ENCODE peak calls at places on chromosomes 4 and X, in eight cellular contexts. One of them, this sample, is unnamed.
A peak's percentile ranks its signal among the peaks of the same experiment; 100 is the strongest.

GRCh38 chr4:168844261-168845039 is 165.6 kb downstream of the CBR4 start:
- DNase-seq in right lobe of liver: no peak
- DNase-seq in endodermal cell: no peak
- DNase-seq in CD4-positive, alpha-beta memory T cell: no peak
- DNase-seq in breast epithelium: no peak
- DNase-seq in foreskin keratinocyte: no peak
- DNase-seq in esophagus muscularis mucosa: no peak
- DNase-seq in heart left ventricle: no peak
- DNase-seq in this sample: no peak

GRCh38 chr4:81418572-81418971 is 53.1 kb downstream of the RASGEF1B start:
- DNase-seq in foreskin keratinocyte: no peak
- DNase-seq in endodermal cell: no peak
- DNase-seq in breast epithelium: no peak
- DNase-seq in heart left ventricle: no peak
- DNase-seq in esophagus muscularis mucosa: no peak
- DNase-seq in right lobe of liver: no peak
- DNase-seq in CD4-positive, alpha-beta memory T cell: no peak
- DNase-seq in this sample: no peak

GRCh38 chr4:87071401-87071800 is 136.6 kb downstream of the AFF1 start:
- DNase-seq in CD4-positive, alpha-beta memory T cell: no peak
- DNase-seq in breast epithelium: no peak
- DNase-seq in endodermal cell: no peak
- DNase-seq in right lobe of liver: no peak
- DNase-seq in foreskin keratinocyte: no peak
- DNase-seq in esophagus muscularis mucosa: no peak
- DNase-seq in heart left ventricle: no peak
- DNase-seq in this sample: no peak

GRCh38 chr4:189940178-189941004 is at the start of gene FRG1:
- DNase-seq in CD4-positive, alpha-beta memory T cell: peak; percentile 98
- DNase-seq in endodermal cell: peak; percentile 97
- DNase-seq in esophagus muscularis mucosa: peak; percentile 98
- DNase-seq in right lobe of liver: peak; percentile 98
- DNase-seq in breast epithelium: peak; percentile 90
- DNase-seq in foreskin keratinocyte: peak; percentile 79
- DNase-seq in heart left ventricle: peak; percentile 96
- DNase-seq in this sample: peak; percentile 76

GRCh38 chr4:73964862-73965611 is 16.8 kb downstream of the PF4 start:
- DNase-seq in breast epithelium: no peak
- DNase-seq in heart left ventricle: no peak
- DNase-seq in esophagus muscularis mucosa: no peak
- DNase-seq in right lobe of liver: no peak
- DNase-seq in endodermal cell: peak; percentile 93
- DNase-seq in CD4-positive, alpha-beta memory T cell: no peak
- DNase-seq in foreskin keratinocyte: no peak
- DNase-seq in this sample: peak; percentile 79

GRCh38 chr4:39353478-39354177 is 12.5 kb downstream of the RFC1 start:
- DNase-seq in esophagus muscularis mucosa: no peak
- DNase-seq in breast epithelium: no peak
- DNase-seq in foreskin keratinocyte: peak; percentile 19
- DNase-seq in endodermal cell: no peak
- DNase-seq in heart left ventricle: no peak
- DNase-seq in right lobe of liver: no peak
- DNase-seq in CD4-positive, alpha-beta memory T cell: peak; percentile 70
- DNase-seq in this sample: no peak

GRCh38 chr4:85867281-85867680 is 392.3 kb downstream of the ARHGAP24 start:
- DNase-seq in breast epithelium: no peak
- DNase-seq in right lobe of liver: no peak
- DNase-seq in heart left ventricle: no peak
- DNase-seq in endodermal cell: no peak
- DNase-seq in foreskin keratinocyte: no peak
- DNase-seq in esophagus muscularis mucosa: no peak
- DNase-seq in CD4-positive, alpha-beta memory T cell: no peak
- DNase-seq in this sample: no peak

GRCh38 chr4:164396439-164396838 is 357.5 kb upstream of the SMIM31 start:
- DNase-seq in CD4-positive, alpha-beta memory T cell: no peak
- DNase-seq in breast epithelium: no peak
- DNase-seq in right lobe of liver: no peak
- DNase-seq in endodermal cell: no peak
- DNase-seq in heart left ventricle: no peak
- DNase-seq in foreskin keratinocyte: no peak
- DNase-seq in esophagus muscularis mucosa: no peak
- DNase-seq in this sample: no peak

GRCh38 chrX:6029014-6029413 is 199.7 kb downstream of the NLGN4X start:
- DNase-seq in heart left ventricle: no peak
- DNase-seq in esophagus muscularis mucosa: no peak
- DNase-seq in breast epithelium: no peak
- DNase-seq in CD4-positive, alpha-beta memory T cell: no peak
- DNase-seq in foreskin keratinocyte: no peak
- DNase-seq in right lobe of liver: no peak
- DNase-seq in endodermal cell: no peak
- DNase-seq in this sample: no peak

GRCh38 chrX:136867518-136867917 is 13.0 kb downstream of the RBMX start:
- DNase-seq in right lobe of liver: no peak
- DNase-seq in CD4-positive, alpha-beta memory T cell: no peak
- DNase-seq in heart left ventricle: no peak
- DNase-seq in breast epithelium: no peak
- DNase-seq in endodermal cell: no peak
- DNase-seq in foreskin keratinocyte: no peak
- DNase-seq in esophagus muscularis mucosa: no peak
- DNase-seq in this sample: no peak

GRCh38 chrX:136866337-136867095 is 14.0 kb downstream of the RBMX start:
- DNase-seq in CD4-positive, alpha-beta memory T cell: no peak
- DNase-seq in breast epithelium: no peak
- DNase-seq in foreskin keratinocyte: no peak
- DNase-seq in esophagus muscularis mucosa: no peak
- DNase-seq in endodermal cell: no peak
- DNase-seq in heart left ventricle: no peak
- DNase-seq in right lobe of liver: no peak
- DNase-seq in this sample: no peak

GRCh38 chrX:136863826-136864225 is 16.7 kb downstream of the RBMX start:
- DNase-seq in foreskin keratinocyte: peak; percentile 20
- DNase-seq in CD4-positive, alpha-beta memory T cell: no peak
- DNase-seq in endodermal cell: no peak
- DNase-seq in breast epithelium: no peak
- DNase-seq in right lobe of liver: no peak
- DNase-seq in esophagus muscularis mucosa: no peak
- DNase-seq in heart left ventricle: no peak
- DNase-seq in this sample: no peak

GRCh38 chrX:136867096-136867491 is 13.4 kb downstream of the RBMX start:
- DNase-seq in CD4-positive, alpha-beta memory T cell: no peak
- DNase-seq in foreskin keratinocyte: no peak
- DNase-seq in breast epithelium: no peak
- DNase-seq in right lobe of liver: no peak
- DNase-seq in endodermal cell: no peak
- DNase-seq in heart left ventricle: no peak
- DNase-seq in esophagus muscularis mucosa: no peak
- DNase-seq in this sample: no peak

DNA sequence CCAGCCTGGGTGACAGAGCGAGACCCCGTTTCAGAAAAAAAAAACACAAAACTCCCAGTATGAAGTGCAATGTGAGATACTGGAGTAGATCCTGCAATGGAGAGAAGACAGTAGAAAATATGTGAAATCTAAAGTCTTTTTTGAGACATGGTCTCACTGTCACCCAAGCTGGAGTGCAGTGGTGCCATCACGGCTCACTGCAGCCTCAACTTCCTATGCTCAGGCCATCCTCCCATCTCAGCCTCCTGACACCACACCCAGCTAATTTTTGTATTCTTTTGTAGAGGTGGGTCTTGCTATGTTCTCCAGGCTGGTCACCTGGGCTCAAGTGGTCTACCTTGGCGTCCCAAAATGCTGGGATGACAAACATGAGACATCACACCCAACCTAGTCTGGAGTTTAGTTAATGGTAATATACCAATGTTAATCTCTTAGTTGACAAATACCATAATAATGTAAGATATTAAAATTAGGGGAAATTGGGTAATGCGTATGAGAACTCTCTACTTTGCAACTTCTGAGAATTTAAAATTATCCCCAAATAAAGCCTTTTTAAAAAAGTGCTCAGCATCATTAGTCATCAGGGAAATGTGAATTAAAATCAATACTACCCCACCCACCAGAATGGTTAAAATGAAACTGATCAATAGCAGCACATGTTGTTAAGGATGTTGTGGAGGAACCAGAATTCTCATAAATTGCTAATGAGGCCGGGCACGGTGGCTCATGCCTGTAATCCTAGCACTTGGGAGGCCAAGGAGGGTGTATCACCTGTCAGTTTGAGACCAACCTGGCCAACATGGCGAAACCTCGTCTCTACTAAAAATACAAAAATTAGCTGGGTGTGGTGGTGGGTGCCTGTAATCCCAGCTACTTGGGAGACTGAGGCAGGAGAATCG is 15.0 kb downstream of the RBMX start:
- DNase-seq in foreskin keratinocyte: no peak
- DNase-seq in heart left ventricle: no peak
- DNase-seq in esophagus muscularis mucosa: no peak
- DNase-seq in endodermal cell: no peak
- DNase-seq in CD4-positive, alpha-beta memory T cell: no peak
- DNase-seq in right lobe of liver: no peak
- DNase-seq in breast epithelium: no peak
- DNase-seq in this sample: no peak
- H3K4me1 ChIP-seq in foreskin keratinocyte: no peaks in the 10 kb centered on the region
- H3K4me1 ChIP-seq in heart left ventricle: no peaks in the 10 kb centered on the region
- H3K4me1 ChIP-seq in esophagus muscularis mucosa: peaks cover 16% of the 10 kb centered on the region
- H3K4me1 ChIP-seq in endodermal cell: no peaks in the 10 kb centered on the region
- H3K4me1 ChIP-seq in CD4-positive, alpha-beta memory T cell: peaks cover 22% of the 10 kb centered on the region
- H3K4me1 ChIP-seq in right lobe of liver: no peaks in the 10 kb centered on the region
- H3K4me1 ChIP-seq in breast epithelium: no peaks in the 10 kb centered on the region
- H3K4me1 ChIP-seq in this sample: no peaks in the 10 kb centered on the region

DNA sequence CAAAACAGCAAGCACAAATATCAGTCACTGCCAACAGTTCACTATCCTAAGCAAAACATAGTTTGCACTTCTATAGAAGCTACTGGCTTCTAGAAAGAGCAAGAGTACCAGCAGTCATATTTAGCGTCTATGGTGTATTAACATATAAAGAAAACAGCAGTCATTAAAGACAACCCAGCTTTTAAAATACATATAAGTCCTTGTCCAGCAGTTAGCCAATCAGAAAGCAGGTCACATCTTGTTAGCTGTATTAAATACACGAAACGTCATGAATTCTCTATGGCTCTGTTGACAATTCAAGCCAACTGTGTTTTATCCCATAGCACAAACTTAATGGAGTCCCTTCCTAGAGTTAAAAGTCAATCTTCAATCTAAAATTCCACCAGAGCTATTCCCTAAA is 1.6 kb downstream of the LDB2 start:
- DNase-seq in heart left ventricle: no peak
- DNase-seq in right lobe of liver: no peak
- DNase-seq in CD4-positive, alpha-beta memory T cell: no peak
- DNase-seq in endodermal cell: no peak
- DNase-seq in esophagus muscularis mucosa: no peak
- DNase-seq in foreskin keratinocyte: no peak
- DNase-seq in breast epithelium: no peak
- DNase-seq in this sample: no peak
- H3K4me1 ChIP-seq in heart left ventricle: peaks cover 5% of the 10 kb centered on the region
- H3K4me1 ChIP-seq in right lobe of liver: no peaks in the 10 kb centered on the region
- H3K4me1 ChIP-seq in CD4-positive, alpha-beta memory T cell: peaks cover 17% of the 10 kb centered on the region
- H3K4me1 ChIP-seq in endodermal cell: peaks cover 8% of the 10 kb centered on the region
- H3K4me1 ChIP-seq in esophagus muscularis mucosa: peaks cover 39% of the 10 kb centered on the region
- H3K4me1 ChIP-seq in foreskin keratinocyte: no peaks in the 10 kb centered on the region
- H3K4me1 ChIP-seq in breast epithelium: no peaks in the 10 kb centered on the region
- H3K4me1 ChIP-seq in this sample: no peaks in the 10 kb centered on the region

GRCh38 chrX:16113978-16114554 is 9.3 kb upstream of the GRPR start:
- DNase-seq in heart left ventricle: no peak
- DNase-seq in CD4-positive, alpha-beta memory T cell: no peak
- DNase-seq in esophagus muscularis mucosa: no peak
- DNase-seq in breast epithelium: no peak
- DNase-seq in foreskin keratinocyte: no peak
- DNase-seq in endodermal cell: no peak
- DNase-seq in right lobe of liver: no peak
- DNase-seq in this sample: no peak
- H3K4me1 ChIP-seq in heart left ventricle: no peaks in the 10 kb centered on the region
- H3K4me1 ChIP-seq in CD4-positive, alpha-beta memory T cell: no peaks in the 10 kb centered on the region
- H3K4me1 ChIP-seq in esophagus muscularis mucosa: peaks cover 8% of the 10 kb centered on the region
- H3K4me1 ChIP-seq in breast epithelium: no peaks in the 10 kb centered on the region
- H3K4me1 ChIP-seq in foreskin keratinocyte: no peaks in the 10 kb centered on the region
- H3K4me1 ChIP-seq in endodermal cell: no peaks in the 10 kb centered on the region
- H3K4me1 ChIP-seq in right lobe of liver: no peaks in the 10 kb centered on the region
- H3K4me1 ChIP-seq in this sample: no peaks in the 10 kb centered on the region

DNA sequence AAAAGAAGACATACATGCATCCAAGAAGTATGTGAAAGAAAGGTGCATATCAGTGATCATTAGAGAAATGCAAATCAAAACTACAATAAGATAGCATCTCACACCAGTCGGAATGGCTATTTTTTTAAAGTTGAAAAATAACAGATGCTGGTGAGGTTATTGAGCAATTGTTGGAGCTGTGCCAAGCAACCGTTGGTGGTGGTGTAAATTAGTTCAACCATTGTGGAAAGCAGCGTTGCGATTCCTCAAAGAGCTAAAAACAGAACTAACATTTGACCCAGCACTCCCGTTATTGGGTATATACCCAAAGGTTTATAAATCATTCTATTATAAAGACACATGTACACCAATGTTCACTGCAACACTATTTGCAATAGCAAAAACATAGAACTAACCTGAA is 14.2 kb downstream of the COX7B2 start:
- DNase-seq in right lobe of liver: no peak
- DNase-seq in foreskin keratinocyte: no peak
- DNase-seq in esophagus muscularis mucosa: no peak
- DNase-seq in breast epithelium: no peak
- DNase-seq in endodermal cell: no peak
- DNase-seq in CD4-positive, alpha-beta memory T cell: no peak
- DNase-seq in heart left ventricle: no peak
- DNase-seq in this sample: no peak
- H3K4me1 ChIP-seq in right lobe of liver: no peaks in the 10 kb centered on the region
- H3K4me1 ChIP-seq in foreskin keratinocyte: no peaks in the 10 kb centered on the region
- H3K4me1 ChIP-seq in esophagus muscularis mucosa: peaks cover under 1% of the 10 kb centered on the region
- H3K4me1 ChIP-seq in breast epithelium: no peaks in the 10 kb centered on the region
- H3K4me1 ChIP-seq in endodermal cell: no peaks in the 10 kb centered on the region
- H3K4me1 ChIP-seq in CD4-positive, alpha-beta memory T cell: no peaks in the 10 kb centered on the region
- H3K4me1 ChIP-seq in heart left ventricle: no peaks in the 10 kb centered on the region
- H3K4me1 ChIP-seq in this sample: no peaks in the 10 kb centered on the region

DNA sequence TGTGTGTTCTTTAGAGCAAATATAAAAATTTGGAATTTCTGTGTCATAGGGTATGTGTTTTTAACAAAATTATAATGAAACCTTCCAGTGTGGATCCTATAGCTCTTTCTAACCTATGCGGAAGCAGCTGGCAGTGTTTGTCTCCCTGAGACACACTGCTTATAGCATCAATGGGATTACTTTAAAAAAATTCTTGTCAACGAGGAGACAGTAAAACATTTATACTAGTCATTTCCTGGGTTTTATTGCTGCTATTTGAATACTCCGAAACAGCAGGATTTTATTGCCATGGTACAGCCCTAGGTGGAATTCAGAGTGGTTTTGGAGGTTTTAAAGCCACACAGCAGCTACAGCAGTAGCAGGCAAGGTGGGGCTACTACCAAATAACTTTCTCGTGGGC is 145.1 kb upstream of the IL1RAPL2 start:
- DNase-seq in endodermal cell: no peak
- DNase-seq in CD4-positive, alpha-beta memory T cell: no peak
- DNase-seq in foreskin keratinocyte: no peak
- DNase-seq in esophagus muscularis mucosa: no peak
- DNase-seq in heart left ventricle: no peak
- DNase-seq in breast epithelium: no peak
- DNase-seq in right lobe of liver: no peak
- DNase-seq in this sample: no peak
- H3K4me1 ChIP-seq in endodermal cell: no peaks in the 10 kb centered on the region
- H3K4me1 ChIP-seq in CD4-positive, alpha-beta memory T cell: no peaks in the 10 kb centered on the region
- H3K4me1 ChIP-seq in foreskin keratinocyte: peaks cover 14% of the 10 kb centered on the region
- H3K4me1 ChIP-seq in esophagus muscularis mucosa: no peaks in the 10 kb centered on the region
- H3K4me1 ChIP-seq in heart left ventricle: no peaks in the 10 kb centered on the region
- H3K4me1 ChIP-seq in breast epithelium: no peaks in the 10 kb centered on the region
- H3K4me1 ChIP-seq in right lobe of liver: no peaks in the 10 kb centered on the region
- H3K4me1 ChIP-seq in this sample: no peaks in the 10 kb centered on the region

GRCh38 chr4:121096174-121096573 is 23.8 kb upstream of the NDNF start:
- DNase-seq in endodermal cell: no peak
- DNase-seq in CD4-positive, alpha-beta memory T cell: no peak
- DNase-seq in breast epithelium: no peak
- DNase-seq in right lobe of liver: no peak
- DNase-seq in esophagus muscularis mucosa: no peak
- DNase-seq in heart left ventricle: no peak
- DNase-seq in foreskin keratinocyte: no peak
- DNase-seq in this sample: no peak
- H3K4me1 ChIP-seq in endodermal cell: no peaks in the 10 kb centered on the region
- H3K4me1 ChIP-seq in CD4-positive, alpha-beta memory T cell: no peaks in the 10 kb centered on the region
- H3K4me1 ChIP-seq in breast epithelium: no peaks in the 10 kb centered on the region
- H3K4me1 ChIP-seq in right lobe of liver: no peaks in the 10 kb centered on the region
- H3K4me1 ChIP-seq in esophagus muscularis mucosa: no peaks in the 10 kb centered on the region
- H3K4me1 ChIP-seq in heart left ventricle: no peaks in the 10 kb centered on the region
- H3K4me1 ChIP-seq in foreskin keratinocyte: no peaks in the 10 kb centered on the region
- H3K4me1 ChIP-seq in this sample: no peaks in the 10 kb centered on the region